ENCODE peak calls at places on chromosomes 6 and 20, in five cellular contexts. U, J, Z, N and G are unnamed samples.

GRCh38 chr20:19249515-19249914 is 37.1 kb downstream of the SLC24A3 start:
- DNase-seq in U (no peak), Z (no peak), J (no peak), N (peak), G (no peak)

GRCh38 chr20:47198254-47198671 is 158.2 kb downstream of the ZMYND8 start:
- DNase-seq in U (no peak), Z (no peak), J (no peak), N (no peak), G (no peak)

GRCh38 chr6:52595796-52596130 is 18.9 kb upstream of the TRAM2 start:
- DNase-seq in U (no peak), J (no peak), N (no peak), Z (no peak), G (no peak)

GRCh38 chr6:71038966-71039365 is 82.1 kb upstream of the B3GAT2 start:
- DNase-seq in Z (no peak), U (no peak), N (no peak), J (no peak), G (peak)

GRCh38 chr20:10111144-10111771 is 76.5 kb downstream of the ANKEF1 start:
- DNase-seq in U (peak), N (no peak), Z (no peak), J (no peak), G (peak)

GRCh38 chr6:16236648-16237199 is 1.7 kb upstream of the GMPR start:
- DNase-seq in N (peak), J (no peak), Z (no peak), U (no peak), G (no peak)

GRCh38 chr6:27294409-27294808 is 17.7 kb downstream of the POM121L2 start:
- DNase-seq in Z (no peak), U (no peak), N (peak), J (no peak), G (no peak)

GRCh38 chr20:6863798-6864201 is 96.3 kb downstream of the BMP2 start:
- DNase-seq in U (no peak), J (no peak), N (no peak), Z (no peak), G (no peak)

GRCh38 chr20:56981301-56981700 is 285.1 kb downstream of the BMP7 start:
- DNase-seq in U (no peak), Z (no peak), J (no peak), N (no peak), G (no peak)

GRCh38 chr6:56677559-56677958 is 34.9 kb upstream of the DST start:
- DNase-seq in U (no peak), Z (no peak), J (no peak), N (no peak), G (no peak)

GRCh38 chr6:134446228-134446848 is 128.4 kb upstream of the SGK1 start:
- DNase-seq in N (no peak), U (no peak), J (no peak), Z (no peak), G (peak)

GRCh38 chr20:4956200-4956810 is 45.0 kb downstream of the SLC23A2 start:
- DNase-seq in N (peak), J (no peak), U (peak), Z (peak), G (peak)

GRCh38 chr6:106377061-106377540 is 16.6 kb downstream of the CRYBG1 start:
- DNase-seq in Z (no peak), N (peak), J (no peak), U (no peak), G (no peak)

GRCh38 chr20:54284928-54285704 is 77.2 kb downstream of the PFDN4 start:
- DNase-seq in U (no peak), N (no peak), J (no peak), Z (no peak), G (no peak)

GRCh38 chr20:38216736-38217595 is 43.6 kb downstream of the KIAA1755 start:
- DNase-seq in J (no peak), N (no peak), Z (no peak), U (no peak), G (no peak)

GRCh38 chr6:51289041-51289440 is 470.4 kb downstream of the TFAP2B start:
- DNase-seq in N (no peak), U (no peak), Z (no peak), J (no peak), G (no peak)

GRCh38 chr20:54026300-54027064 is 43.9 kb downstream of the BCAS1 start:
- DNase-seq in U (no peak), J (no peak), Z (no peak), N (no peak), G (no peak)

GRCh38 chr20:59588236-59588855 is 16.0 kb upstream of the PHACTR3 start:
- DNase-seq in J (no peak), Z (no peak), U (no peak), N (no peak), G (no peak)

GRCh38 chr20:44747166-44748004 is 1.7 kb downstream of the KCNK15 start:
- DNase-seq in Z (peak), U (peak), N (peak), J (peak), G (peak)

GRCh38 chr20:62409935-62410741 is 3.1 kb upstream of the CABLES2 start:
- DNase-seq in N (peak), U (peak), Z (peak), J (no peak), G (peak)

GRCh38 chr20:23654005-23654404 is 16.2 kb upstream of the CST3 start:
- DNase-seq in J (no peak), Z (no peak), U (no peak), N (no peak), G (no peak)

GRCh38 chr20:58008413-58008812 is 220.0 kb downstream of the ANKRD60 start:
- DNase-seq in Z (no peak), U (no peak), N (no peak), J (no peak), G (no peak)

GRCh38 chr20:54255157-54255556 is 47.3 kb downstream of the PFDN4 start:
- DNase-seq in J (no peak), N (no peak), Z (no peak), U (no peak), G (no peak)

GRCh38 chr20:11880694-11881093 is 37.0 kb upstream of the BTBD3 start:
- DNase-seq in N (no peak), Z (no peak), U (peak), J (no peak), G (no peak)

GRCh38 chr20:8443464-8444072 is 311.5 kb downstream of the PLCB1 start:
- DNase-seq in J (no peak), U (no peak), Z (no peak), N (no peak), G (no peak)

GRCh38 chr6:122130026-122130348 is 269.5 kb upstream of the HSF2 start:
- DNase-seq in N (no peak), J (no peak), Z (no peak), U (no peak), G (no peak)

GRCh38 chr20:43914697-43915208 is at the start of gene TOX2:
- DNase-seq in J (peak), Z (peak), N (peak), U (no peak), G (peak)

GRCh38 chr20:45406260-45407066 is 1.6 kb upstream of the DBNDD2 start:
- DNase-seq in N (peak), U (peak), Z (no peak), J (peak), G (no peak)

GRCh38 chr20:32886652-32887051 is 27.9 kb downstream of the EFCAB8 start:
- DNase-seq in Z (no peak), J (no peak), U (no peak), N (no peak), G (no peak)

GRCh38 chr20:62306440-62307187 is 3.8 kb downstream of the ADRM1 start:
- DNase-seq in U (no peak), J (no peak), Z (no peak), N (no peak), G (no peak)

GRCh38 chr6:92647630-92648029 is 771.7 kb downstream of the EPHA7 start:
- DNase-seq in U (no peak), Z (no peak), J (no peak), N (no peak), G (peak)

GRCh38 chr6:147874322-147874721 is 365.8 kb downstream of the SAMD5 start:
- DNase-seq in Z (no peak), N (no peak), U (no peak), J (no peak), G (no peak)

GRCh38 chr6:42841844-42842584 is 37.4 kb upstream of the RPL7L1 start:
- DNase-seq in U (no peak), N (no peak), Z (no peak), J (no peak), G (peak)

GRCh38 chr20:46710149-46710913 is 882 bp downstream of the SLC2A10 start:
- DNase-seq in J (no peak), Z (no peak), U (no peak), N (no peak), G (no peak)

GRCh38 chr6:111581957-111582356 is 23.7 kb downstream of the TRAF3IP2 start:
- DNase-seq in N (no peak), U (no peak), J (no peak), Z (no peak), G (no peak)

GRCh38 chr6:36298037-36298436 is 28.2 kb downstream of the PNPLA1 start:
- DNase-seq in Z (no peak), N (no peak), U (no peak), J (no peak), G (no peak)

GRCh38 chr6:3061501-3061941 is 6.8 kb upstream of the RIPK1 start:
- DNase-seq in Z (no peak), J (no peak), N (no peak), U (no peak), G (no peak)